ENCODE peak calls at places on chromosomes 16 and 17, in four cellular contexts. J is mesenchymal stem cell, W is IMR-90, O is neuronal stem cell. E is an unnamed sample.

GRCh38 chr17:321386-321941 is 31.1 kb downstream of the RPH3AL start:
- DNase-seq in J (no peak), W (no peak), O (no peak), E (no peak)

GRCh38 chr17:14197582-14197981 is 39.1 kb downstream of the CDRT15 start:
- DNase-seq in J (no peak), W (no peak), O (no peak), E (no peak)

GRCh38 chr17:48571024-48571818 is 6.9 kb downstream of the HOXB4 start:
- DNase-seq in J (peak; percentile 79), W (peak; percentile 71), O (no peak), E (no peak)

GRCh38 chr17:17393976-17394375 is 82.8 kb upstream of the MED9 start:
- DNase-seq in J (no peak), W (no peak), O (no peak), E (no peak)

GRCh38 chr17:65055708-65056638 is 567 bp downstream of the GNA13 start:
- DNase-seq in J (peak; percentile 68), W (peak; percentile 22), O (no peak), E (no peak)

GRCh38 chr16:81403601-81404391 is 40.8 kb upstream of the CMIP start:
- DNase-seq in J (peak; percentile 75), W (peak; percentile 53), O (peak; percentile 81), E (peak; percentile 97)

GRCh38 chr17:31349454-31349853 is 28.0 kb upstream of the EVI2A start:
- DNase-seq in J (no peak), W (no peak), O (no peak), E (no peak)

GRCh38 chr16:15529673-15530072 is 95.3 kb downstream of the BMERB1 start:
- DNase-seq in J (no peak), W (no peak), O (no peak), E (no peak)

GRCh38 chr17:66982011-66982508 is 17.6 kb downstream of the CACNG4 start:
- DNase-seq in J (no peak), W (no peak), O (no peak), E (no peak)

GRCh38 chr17:35554668-35555067 is 6.0 kb downstream of the SLFN14 start:
- DNase-seq in J (no peak), W (no peak), O (no peak), E (no peak)

GRCh38 chr17:13597723-13598347 is 3.9 kb downstream of the HS3ST3A1 start:
- DNase-seq in J (peak; percentile 65), W (peak; percentile 64), O (no peak), E (no peak)

GRCh38 chr16:22635345-22635744 is 124.7 kb downstream of the NPIPB5 start:
- DNase-seq in J (no peak), W (no peak), O (no peak), E (no peak)

GRCh38 chr16:47470211-47470610 is 9.1 kb downstream of the PHKB start:
- DNase-seq in J (no peak), W (no peak), O (no peak), E (no peak)

GRCh38 chr16:67271446-67271845 is 7.9 kb upstream of the PLEKHG4 start:
- DNase-seq in J (no peak), W (no peak), O (no peak), E (no peak)

GRCh38 chr16:29662729-29663019 is 373 bp upstream of the SPN start:
- DNase-seq in J (no peak), W (no peak), O (no peak), E (no peak)

GRCh38 chr16:72847187-72848044 is 200.5 kb downstream of the ZFHX3 start:
- DNase-seq in J (peak; percentile 45), W (peak; percentile 36), O (no peak), E (no peak)

GRCh38 chr16:4572715-4573114 is 16.6 kb downstream of the C16orf96 start:
- DNase-seq in J (no peak), W (no peak), O (no peak), E (no peak)

GRCh38 chr16:24463196-24463945 is 76.0 kb upstream of the RBBP6 start:
- DNase-seq in J (no peak), W (no peak), O (peak; percentile 8), E (no peak)

GRCh38 chr17:7440823-7441174 is 1.5 kb downstream of the FGF11 start:
- DNase-seq in J (peak; percentile 41), W (no peak), O (no peak), E (no peak)
- H2AK5ac ChIP-seq in J (no peak overlapping the region), W (peak overlapping the region; percentile 68), O (peak overlapping the region; percentile 89), E (no peak overlapping the region)

GRCh38 chr17:39578272-39578671 is 29.4 kb downstream of the NEUROD2 start:
- DNase-seq in J (no peak), W (no peak), O (no peak), E (no peak)

GRCh38 chr17:39579318-39580081 is 28.2 kb downstream of the NEUROD2 start:
- DNase-seq in J (no peak), W (no peak), O (peak; percentile 78), E (peak; percentile 67)

GRCh38 chr17:39582658-39583057 is 25.1 kb downstream of the NEUROD2 start:
- DNase-seq in J (no peak), W (no peak), O (no peak), E (no peak)

GRCh38 chr17:39581071-39581831 is 26.5 kb downstream of the NEUROD2 start:
- DNase-seq in J (no peak), W (no peak), O (no peak), E (no peak)

GRCh38 chr17:39580082-39580468 is 27.6 kb downstream of the NEUROD2 start:
- DNase-seq in J (no peak), W (no peak), O (no peak), E (no peak)
- H2AK5ac ChIP-seq in J (no peak overlapping the region), W (no peak overlapping the region), O (no peak overlapping the region), E (no peak overlapping the region)

GRCh38 chr17:64025732-64026294 is 5.4 kb upstream of the ICAM2 start:
- DNase-seq in J (peak; percentile 74), W (peak; percentile 70), O (peak; percentile 59), E (peak; percentile 85)

GRCh38 chr17:64028874-64029464 is 8.5 kb upstream of the ICAM2 start:
- DNase-seq in J (peak; percentile 66), W (peak; percentile 67), O (peak; percentile 38), E (peak; percentile 23)

GRCh38 chr17:64022631-64023063 is 2.2 kb upstream of the ICAM2 start:
- DNase-seq in J (no peak), W (no peak), O (no peak), E (peak; percentile 19)

GRCh38 chr17:64024215-64024654 is 3.8 kb upstream of the ICAM2 start:
- DNase-seq in J (no peak), W (no peak), O (no peak), E (no peak)

GRCh38 chr17:64024781-64025731 is 4.6 kb upstream of the ICAM2 start:
- DNase-seq in J (no peak), W (peak; percentile 37), O (no peak), E (no peak)
- H2AK5ac ChIP-seq in J (no peak overlapping the region), W (no peak overlapping the region), O (no peak overlapping the region), E (no peak overlapping the region)

GRCh38 chr16:9932919-9933653 is 249.1 kb downstream of the GRIN2A start:
- DNase-seq in J (no peak), W (no peak), O (no peak), E (no peak)
- H2AK5ac ChIP-seq in J (no peak overlapping the region), W (no peak overlapping the region), O (peak overlapping the region; percentile 53), E (no peak overlapping the region)

DNA sequence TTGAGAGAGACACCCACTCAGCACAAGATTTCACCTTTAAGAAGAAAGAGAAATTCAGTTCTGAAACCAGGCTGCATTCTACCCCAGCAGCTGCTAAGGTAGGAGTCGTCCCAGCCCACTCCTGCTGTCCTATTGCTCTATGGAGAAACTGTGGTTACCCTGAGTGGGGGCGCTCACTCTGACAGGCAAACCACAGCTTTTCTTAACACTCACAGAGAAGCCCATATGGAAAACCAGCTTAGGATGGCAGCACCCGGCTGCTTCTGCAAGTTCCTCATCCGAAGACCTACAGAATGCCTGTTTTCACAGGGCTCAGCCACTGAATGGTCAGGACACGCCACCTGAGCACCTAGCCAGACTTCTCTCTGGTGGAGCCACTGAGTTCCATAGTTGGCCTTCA is 7.5 kb downstream of the ATP5PD start:
- DNase-seq in J (no peak), W (no peak), O (no peak), E (no peak)
- H2AK5ac ChIP-seq in J (no peak overlapping the region), W (no peak overlapping the region), O (no peak overlapping the region), E (no peak overlapping the region)

DNA sequence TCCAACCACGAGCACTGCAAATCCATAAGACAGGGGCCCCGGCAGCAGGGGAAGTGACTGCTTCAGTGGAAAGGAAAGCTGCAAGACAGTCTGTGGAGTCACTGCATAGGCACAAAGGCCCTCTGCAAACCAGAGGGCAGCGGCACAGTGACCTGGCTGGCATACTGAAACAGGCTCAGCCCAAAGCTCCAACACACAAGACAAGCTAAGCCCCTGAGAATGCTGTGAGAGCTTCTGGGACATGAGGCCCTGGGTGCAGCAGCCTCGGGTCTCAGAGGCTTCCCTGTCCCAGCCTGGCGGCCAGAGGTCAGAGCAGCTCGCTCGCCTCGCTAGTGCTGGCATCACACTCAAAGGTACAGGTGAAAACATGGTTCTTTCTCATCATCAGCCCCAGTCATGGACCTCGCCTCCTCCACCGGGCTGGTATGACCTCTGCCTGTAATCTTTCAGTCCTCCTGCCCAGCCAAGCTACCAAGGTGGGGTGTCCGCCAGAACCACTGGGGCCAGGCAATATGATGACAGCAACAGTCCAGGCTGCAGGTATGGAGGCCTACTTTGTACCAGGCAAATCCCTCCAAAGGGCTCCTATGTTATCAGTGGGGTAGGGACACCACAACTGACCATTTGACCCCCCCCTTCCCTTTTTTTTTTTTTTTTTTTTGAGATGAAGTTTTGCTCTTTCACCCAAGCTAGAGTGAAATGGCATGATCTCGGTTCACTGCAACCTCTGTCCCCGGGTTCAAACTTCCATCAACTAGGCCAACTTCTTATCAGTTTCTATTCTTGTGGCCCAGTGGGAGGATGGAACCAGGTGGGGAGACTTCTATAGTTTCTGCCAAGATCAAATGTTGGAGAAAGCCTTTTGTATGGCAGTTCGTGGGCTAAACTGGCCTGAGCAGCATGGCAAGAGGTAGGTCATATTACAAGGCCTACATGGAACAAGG is 19.2 kb downstream of the ST3GAL2 start:
- DNase-seq in J (no peak), W (no peak), O (no peak), E (no peak)
- H2AK5ac ChIP-seq in J (no peak overlapping the region), W (no peak overlapping the region), O (no peak overlapping the region), E (no peak overlapping the region)

GRCh38 chr17:49887744-49888360 is 40.0 kb upstream of the TAC4 start:
- DNase-seq in J (no peak), W (no peak), O (no peak), E (no peak)

GRCh38 chr17:49891694-49892389 is 44.0 kb upstream of the TAC4 start:
- DNase-seq in J (no peak), W (no peak), O (no peak), E (no peak)

GRCh38 chr17:49889500-49889899 is 41.6 kb upstream of the TAC4 start:
- DNase-seq in J (no peak), W (no peak), O (no peak), E (no peak)

GRCh38 chr17:49890077-49890821 is 42.4 kb upstream of the TAC4 start:
- DNase-seq in J (no peak), W (no peak), O (no peak), E (peak; percentile 71)

DNA sequence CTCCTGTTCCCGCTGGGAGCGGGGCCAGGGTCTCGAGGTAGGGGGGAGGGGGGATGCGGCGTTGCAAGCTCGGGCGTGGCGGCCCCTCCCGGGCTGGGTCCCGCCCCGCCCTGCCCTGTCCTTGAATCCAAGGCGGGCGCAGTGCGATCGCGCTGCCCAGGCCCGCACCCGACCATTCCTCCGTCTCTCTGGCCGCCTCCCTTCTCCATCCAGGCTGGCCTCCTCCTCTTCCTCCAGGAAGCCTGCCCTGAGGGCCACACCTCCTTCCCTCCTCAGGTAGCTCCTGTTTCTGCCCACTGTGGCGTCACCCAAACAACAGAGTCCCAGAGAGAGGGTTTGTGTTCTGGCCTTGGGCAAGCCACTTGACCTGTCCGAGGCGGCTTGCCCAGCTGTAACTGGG is 43.0 kb upstream of the TAC4 start:
- DNase-seq in J (no peak), W (no peak), O (no peak), E (no peak)
- H2AK5ac ChIP-seq in J (no peak overlapping the region), W (no peak overlapping the region), O (peak overlapping the region; percentile 24), E (no peak overlapping the region)